ENCODE peak calls at places on chromosome 4, in ten cellular contexts. D is amniotic stem cell; T is endothelial cell; X is GM12892; J is ACHN; Y is activated CD8-positive, alpha-beta T cell treated with anti-CD3 and anti-CD28 coated beads for 36 hours; S is choroid plexus epithelial cell; W is NCI-H748 treated with DMSO at 0.1 percent for 48 hours; N is brain microvascular endothelial cell; A is H9. L is an unnamed sample.

GRCh38 chr4:8147231-8147970 is 11.2 kb downstream of the ABLIM2 start:
- DNase-seq in X (no peak), N (no peak), A (no peak), Y (no peak), J (no peak), T (no peak), S (no peak), D (no peak), W (no peak), L (no peak)

GRCh38 chr4:137794779-137795178 is 262.5 kb upstream of the PCDH18 start:
- DNase-seq in T (no peak), X (no peak), D (no peak), W (no peak), Y (no peak), A (no peak), J (no peak), N (no peak), S (no peak), L (no peak)

GRCh38 chr4:153153339-153153851 is 50.8 kb upstream of the TRIM2 start:
- DNase-seq in T (peak; percentile 28), X (peak; percentile 36), A (peak; percentile 75), Y (peak; percentile 87), D (no peak), W (peak; percentile 37), J (peak; percentile 36), S (peak; percentile 25), N (peak; percentile 11), L (no peak)

GRCh38 chr4:25635501-25635900 is 20.1 kb upstream of the SLC34A2 start:
- DNase-seq in W (no peak), Y (no peak), A (no peak), D (no peak), J (no peak), N (no peak), T (no peak), X (no peak), S (no peak), L (no peak)

GRCh38 chr4:106809083-106809482 is 227.0 kb downstream of the DKK2 start:
- DNase-seq in A (no peak), D (peak; percentile 13), Y (no peak), W (peak; percentile 0), J (peak; percentile 42), T (peak; percentile 7), X (no peak), S (peak; percentile 84), N (peak; percentile 66), L (peak; percentile 24)

GRCh38 chr4:89800527-89801103 is 36.3 kb downstream of the SNCA start:
- DNase-seq in A (no peak), T (no peak), J (no peak), D (no peak), X (no peak), Y (no peak), W (no peak), N (peak; percentile 24), S (no peak), L (peak; percentile 70)

GRCh38 chr4:6125103-6125651 is 75.2 kb downstream of the JAKMIP1 start:
- DNase-seq in Y (no peak), S (no peak), X (no peak), N (no peak), W (no peak), J (no peak), T (no peak), A (peak; percentile 22), D (no peak), L (no peak)

GRCh38 chr4:80197601-80198444 is 520 bp downstream of the PRDM8 start:
- DNase-seq in N (no peak), Y (peak; percentile 37), A (peak; percentile 70), D (no peak), J (peak; percentile 40), W (peak; percentile 48), S (no peak), X (no peak), T (peak; percentile 65), L (no peak)

GRCh38 chr4:133775881-133776280 is 425.7 kb downstream of the PABPC4L start:
- DNase-seq in J (no peak), X (no peak), D (no peak), A (no peak), T (no peak), Y (no peak), S (peak; percentile 47), W (no peak), N (peak; percentile 66), L (no peak)

GRCh38 chr4:165331316-165331715 is 3.8 kb downstream of the MSMO1 start:
- DNase-seq in S (no peak), Y (peak; percentile 10), D (no peak), A (no peak), W (peak; percentile 14), X (no peak), T (no peak), N (no peak), J (no peak), L (no peak)

GRCh38 chr4:185656467-185656890 is 121.2 kb upstream of the PDLIM3 start:
- DNase-seq in J (no peak), N (peak; percentile 66), D (peak; percentile 55), Y (no peak), X (no peak), S (peak; percentile 82), W (no peak), T (no peak), A (peak; percentile 55), L (no peak)

GRCh38 chr4:145812902-145813301 is 125.7 kb downstream of the ZNF827 start:
- DNase-seq in W (no peak), S (peak; percentile 64), Y (no peak), N (peak; percentile 42), D (no peak), T (no peak), X (no peak), A (no peak), J (no peak), L (no peak)

GRCh38 chr4:158912390-158913175 is 143.8 kb downstream of the FNIP2 start:
- DNase-seq in W (no peak), N (no peak), S (peak; percentile 29), T (no peak), X (no peak), J (no peak), A (no peak), D (no peak), Y (no peak), L (no peak)

GRCh38 chr4:147597561-147597960 is 19.6 kb upstream of the TMEM184C start:
- DNase-seq in N (no peak), A (no peak), S (no peak), Y (no peak), D (no peak), T (no peak), W (no peak), X (no peak), J (no peak), L (no peak)

GRCh38 chr4:88352062-88352461 is 26.6 kb upstream of the HERC6 start:
- DNase-seq in N (peak; percentile 37), W (no peak), T (no peak), D (no peak), J (peak; percentile 28), A (no peak), X (no peak), S (peak; percentile 78), Y (no peak), L (no peak)

GRCh38 chr4:174940002-174940401 is 21.8 kb downstream of the ADAM29 start:
- DNase-seq in X (no peak), D (no peak), W (no peak), T (no peak), S (no peak), Y (no peak), N (no peak), J (no peak), A (no peak), L (no peak)

GRCh38 chr4:14404730-14405129 is 597.6 kb upstream of the CPEB2 start:
- DNase-seq in D (no peak), X (no peak), J (no peak), W (no peak), N (no peak), A (no peak), T (no peak), S (no peak), Y (no peak), L (no peak)

GRCh38 chr4:16382571-16382970 is 156.3 kb upstream of the TAPT1 start:
- DNase-seq in A (no peak), D (no peak), Y (no peak), W (no peak), T (no peak), N (no peak), J (no peak), X (no peak), S (no peak), L (no peak)

GRCh38 chr4:61200195-61200990 is at the start of gene ADGRL3:
- DNase-seq in S (peak; percentile 64), T (peak; percentile 75), W (peak; percentile 46), J (no peak), N (no peak), A (peak; percentile 89), X (peak; percentile 4), D (no peak), Y (no peak), L (no peak)

GRCh38 chr4:87620491-87620890 is 12.2 kb downstream of the DSPP start:
- DNase-seq in X (no peak), T (no peak), N (no peak), D (no peak), J (no peak), A (no peak), S (no peak), W (no peak), Y (no peak), L (no peak)

GRCh38 chr4:16591867-16592266 is 306.6 kb downstream of the LDB2 start:
- DNase-seq in T (no peak), Y (no peak), J (no peak), N (no peak), W (no peak), X (no peak), A (no peak), D (no peak), S (peak; percentile 81), L (peak; percentile 69)

GRCh38 chr4:124152130-124152529 is 560.4 kb downstream of the ANKRD50 start:
- DNase-seq in S (no peak), Y (no peak), W (peak; percentile 5), T (no peak), D (no peak), X (no peak), N (no peak), J (no peak), A (no peak), L (no peak)

GRCh38 chr4:7632341-7632740 is 197.6 kb upstream of the PSAPL1 start:
- DNase-seq in W (no peak), J (no peak), D (no peak), X (no peak), A (no peak), Y (no peak), S (no peak), T (no peak), N (no peak), L (no peak)

GRCh38 chr4:142474398-142475087 is 371.6 kb downstream of the INPP4B start:
- DNase-seq in X (no peak), D (no peak), W (peak; percentile 13), Y (no peak), T (no peak), N (peak; percentile 18), S (no peak), A (no peak), J (no peak), L (no peak)

GRCh38 chr4:101140228-101140627 is 207.1 kb downstream of the PPP3CA start:
- DNase-seq in N (no peak), J (no peak), X (no peak), A (no peak), D (no peak), Y (no peak), T (no peak), S (no peak), W (no peak), L (no peak)

GRCh38 chr4:186915816-186916215 is 192.2 kb upstream of the FAT1 start:
- DNase-seq in A (no peak), S (no peak), J (no peak), N (no peak), D (no peak), X (no peak), Y (no peak), T (no peak), W (no peak), L (no peak)

GRCh38 chr4:38166082-38166481 is 205.9 kb downstream of the PTTG2 start:
- DNase-seq in Y (no peak), J (no peak), A (no peak), X (no peak), N (no peak), T (no peak), W (no peak), S (no peak), D (no peak), L (no peak)

GRCh38 chr4:54384563-54384962 is 155.5 kb downstream of the PDGFRA start:
- DNase-seq in A (no peak), Y (peak; percentile 34), D (no peak), S (peak; percentile 38), W (peak; percentile 36), N (peak; percentile 50), T (peak; percentile 21), X (no peak), J (peak; percentile 33), L (peak; percentile 70)

L was measured in foreskin melanocyte.